ENCODE peak calls at places on chromosome 9, in nine cellular contexts. E, U, L, I, C, T, V, Y and D are unnamed samples.

GRCh38 chr9:113702423-113702755 is 173.7 kb upstream of the ZNF618 start:
- DNase-seq in E (no peak), U (no peak), L (no peak), I (no peak), C (no peak), T (no peak), V (no peak), Y (no peak), D (no peak)

GRCh38 chr9:3468407-3469205 is 57.2 kb downstream of the RFX3 start:
- DNase-seq in E (no peak), U (peak), L (no peak), I (no peak), C (peak), T (no peak), V (no peak), Y (no peak), D (no peak)

GRCh38 chr9:2623866-2624682 is 2.5 kb downstream of the VLDLR start:
- DNase-seq in E (no peak), U (no peak), L (no peak), I (no peak), C (no peak), T (no peak), V (no peak), Y (no peak), D (no peak)

GRCh38 chr9:96419691-96419969 is 1.5 kb upstream of the ZNF367 start:
- DNase-seq in E (no peak), U (no peak), L (no peak), I (no peak), C (peak), T (no peak), V (no peak), Y (no peak), D (no peak)

GRCh38 chr9:129182625-129183494 is 4.8 kb upstream of the IER5L start:
- DNase-seq in E (peak), U (peak), L (peak), I (peak), C (peak), T (peak), V (no peak), Y (no peak), D (no peak)

GRCh38 chr9:5832093-5832542 is 799 bp downstream of the ERMP1 start:
- DNase-seq in E (no peak), U (peak), L (no peak), I (no peak), C (peak), T (no peak), V (peak), Y (no peak), D (no peak)

GRCh38 chr9:112193562-112194288 is 18.6 kb upstream of the SUSD1 start:
- DNase-seq in E (no peak), U (peak), L (no peak), I (no peak), C (no peak), T (no peak), V (no peak), Y (no peak), D (no peak)

GRCh38 chr9:12656803-12657202 is 36.4 kb upstream of the TYRP1 start:
- DNase-seq in E (no peak), U (no peak), L (no peak), I (no peak), C (no peak), T (no peak), V (no peak), Y (no peak), D (no peak)

GRCh38 chr9:37036237-37037136 is 2.4 kb upstream of the PAX5 start:
- DNase-seq in E (no peak), U (peak), L (no peak), I (no peak), C (peak), T (no peak), V (peak), Y (peak), D (peak)

GRCh38 chr9:135468866-135469521 is 10.6 kb upstream of the PPP1R26 start:
- DNase-seq in E (no peak), U (peak), L (no peak), I (no peak), C (no peak), T (no peak), V (peak), Y (peak), D (peak)

GRCh38 chr9:115373000-115373709 is 255.2 kb upstream of the TNC start:
- DNase-seq in E (no peak), U (peak), L (peak), I (no peak), C (no peak), T (no peak), V (peak), Y (peak), D (peak)

GRCh38 chr9:22119537-22120167 is 110.5 kb upstream of the CDKN2B start:
- DNase-seq in E (peak), U (no peak), L (no peak), I (no peak), C (peak), T (no peak), V (peak), Y (no peak), D (peak)

GRCh38 chr9:121966706-121967105 is 126.4 kb downstream of the TTLL11 start:
- DNase-seq in E (no peak), U (no peak), L (no peak), I (no peak), C (no peak), T (no peak), V (no peak), Y (no peak), D (no peak)

GRCh38 chr9:130448035-130448624 is 3.4 kb downstream of the ASS1 start:
- DNase-seq in E (no peak), U (peak), L (no peak), I (no peak), C (no peak), T (peak), V (peak), Y (peak), D (peak)

GRCh38 chr9:116404228-116404627 is 250.6 kb downstream of the PAPPA start:
- DNase-seq in E (no peak), U (no peak), L (no peak), I (no peak), C (no peak), T (no peak), V (no peak), Y (no peak), D (no peak)

GRCh38 chr9:4955836-4956235 is 29.2 kb upstream of the JAK2 start:
- DNase-seq in E (no peak), U (no peak), L (no peak), I (no peak), C (no peak), T (no peak), V (peak), Y (no peak), D (peak)

GRCh38 chr9:131708613-131709002 is 31.3 kb downstream of the RAPGEF1 start:
- DNase-seq in E (no peak), U (no peak), L (no peak), I (no peak), C (no peak), T (no peak), V (no peak), Y (no peak), D (no peak)

GRCh38 chr9:120556780-120557179 is 23.2 kb downstream of the CDK5RAP2 start:
- DNase-seq in E (no peak), U (no peak), L (no peak), I (no peak), C (no peak), T (no peak), V (no peak), Y (no peak), D (no peak)

GRCh38 chr9:115018547-115019435 is 88.4 kb upstream of the TNFSF8 start:
- DNase-seq in E (no peak), U (no peak), L (no peak), I (no peak), C (no peak), T (no peak), V (peak), Y (no peak), D (peak)

GRCh38 chr9:14018061-14018460 is 295.9 kb downstream of the NFIB start:
- DNase-seq in E (no peak), U (no peak), L (no peak), I (no peak), C (no peak), T (no peak), V (peak), Y (no peak), D (peak)

GRCh38 chr9:136052433-136052880 is 42.6 kb downstream of the NACC2 start:
- DNase-seq in E (peak), U (no peak), L (no peak), I (no peak), C (peak), T (peak), V (peak), Y (no peak), D (peak)

GRCh38 chr9:109517798-109518435 is 19.8 kb upstream of the PTPN3 start:
- DNase-seq in E (peak), U (no peak), L (no peak), I (no peak), C (no peak), T (no peak), V (no peak), Y (no peak), D (no peak)

GRCh38 chr9:137286980-137287383 is 9.5 kb downstream of the TOR4A start:
- DNase-seq in E (peak), U (peak), L (peak), I (no peak), C (peak), T (no peak), V (peak), Y (no peak), D (peak)

GRCh38 chr9:120324996-120325642 is 254.8 kb downstream of the CDK5RAP2 start:
- DNase-seq in E (no peak), U (no peak), L (no peak), I (no peak), C (no peak), T (no peak), V (no peak), Y (no peak), D (no peak)

GRCh38 chr9:130197888-130198287 is 25.7 kb downstream of the NCS1 start:
- DNase-seq in E (peak), U (no peak), L (no peak), I (no peak), C (no peak), T (no peak), V (no peak), Y (no peak), D (no peak)

GRCh38 chr9:126028746-126029145 is 281.6 kb downstream of the PBX3 start:
- DNase-seq in E (no peak), U (no peak), L (no peak), I (no peak), C (no peak), T (no peak), V (no peak), Y (no peak), D (no peak)

GRCh38 chr9:31336391-31336790 is 1048.1 kb upstream of the ACO1 start:
- DNase-seq in E (no peak), U (no peak), L (no peak), I (no peak), C (no peak), T (no peak), V (no peak), Y (no peak), D (no peak)

GRCh38 chr9:37246825-37247224 is 126.5 kb downstream of the ZCCHC7 start:
- DNase-seq in E (no peak), U (no peak), L (no peak), I (no peak), C (no peak), T (no peak), V (no peak), Y (no peak), D (no peak)

GRCh38 chr9:138022121-138022741 is 144.6 kb downstream of the CACNA1B start:
- DNase-seq in E (peak), U (peak), L (peak), I (no peak), C (no peak), T (no peak), V (peak), Y (peak), D (no peak)